ENCODE peak calls at places on chromosome 18, in nine cellular contexts. H is heart right ventricle, R is cardiac fibroblast, P is thyroid gland, F is GM13977, S is B cell, E is endothelial cell, Y is fibroblast of mammary gland, Z is Calu3. V is an unnamed sample.

GRCh38 chr18:3401669-3402620 is 48.0 kb upstream of the TGIF1 start:
- DNase-seq in H (no peak), Y (no peak), P (no peak), S (peak), E (no peak), Z (no peak), R (no peak), F (peak), V (no peak)

GRCh38 chr18:10285283-10285640 is 169.2 kb upstream of the APCDD1 start:
- DNase-seq in P (no peak), R (no peak), Y (no peak), F (peak), E (no peak), H (no peak), Z (no peak), S (peak), V (no peak)

GRCh38 chr18:41954827-41955613 is at the start of gene PIK3C3:
- DNase-seq in S (peak), F (peak), H (peak), Z (peak), E (peak), R (peak), P (peak), Y (peak), V (peak)

GRCh38 chr18:32148185-32148870 is 41.5 kb upstream of the MEP1B start:
- DNase-seq in P (no peak), F (no peak), E (no peak), Y (no peak), Z (no peak), R (no peak), S (no peak), H (no peak), V (no peak)

GRCh38 chr18:13611058-13611615 is 115.2 kb downstream of the FAM210A start:
- DNase-seq in Y (peak), F (peak), Z (no peak), P (no peak), E (peak), R (peak), S (peak), H (peak), V (no peak)

GRCh38 chr18:28432350-28432749 is 255.4 kb upstream of the CDH2 start:
- DNase-seq in H (no peak), F (no peak), S (no peak), E (no peak), P (no peak), R (peak), Z (no peak), Y (peak), V (no peak)

GRCh38 chr18:73563345-73563744 is 584.3 kb downstream of the FBXO15 start:
- DNase-seq in P (no peak), R (peak), F (no peak), E (no peak), S (no peak), Z (no peak), Y (peak), H (no peak), V (no peak)

GRCh38 chr18:48711651-48712486 is 173.0 kb downstream of the CTIF start:
- DNase-seq in F (peak), Y (peak), S (no peak), Z (peak), P (peak), R (peak), H (peak), E (peak), V (no peak)

GRCh38 chr18:79527656-79528055 is 131.9 kb downstream of the NFATC1 start:
- DNase-seq in R (no peak), P (no peak), E (no peak), F (no peak), S (no peak), Y (no peak), Z (no peak), H (no peak), V (no peak)

GRCh38 chr18:61929881-61930640 is 37.3 kb upstream of the RNF152 start:
- DNase-seq in H (no peak), S (no peak), F (no peak), Y (no peak), Z (no peak), P (no peak), E (no peak), R (no peak), V (no peak)

GRCh38 chr18:65439184-65439583 is 311.6 kb upstream of the CDH7 start:
- DNase-seq in R (no peak), E (no peak), F (no peak), P (no peak), S (no peak), Y (peak), H (no peak), Z (no peak), V (no peak)

GRCh38 chr18:65435529-65435928 is 315.3 kb upstream of the CDH7 start:
- DNase-seq in P (no peak), H (no peak), S (no peak), Y (no peak), R (no peak), F (no peak), Z (no peak), E (no peak), V (no peak)

GRCh38 chr18:65436430-65436829 is 314.4 kb upstream of the CDH7 start:
- DNase-seq in R (no peak), F (no peak), E (no peak), Z (no peak), S (no peak), Y (no peak), H (no peak), P (no peak), V (no peak)
- TF ChIP-seq CTCF in R (no peak), F (no peak), E (no peak), Z (no peak), S (no peak), Y (no peak), H (no peak), P (no peak), V (peak)

GRCh38 chr18:76458522-76459311 is 36.3 kb downstream of the ZNF516 start:
- DNase-seq in Z (no peak), F (no peak), R (no peak), E (no peak), S (no peak), P (no peak), H (no peak), Y (no peak), V (no peak)

GRCh38 chr18:76461148-76461547 is 33.9 kb downstream of the ZNF516 start:
- DNase-seq in P (no peak), H (no peak), Z (no peak), E (no peak), R (no peak), Y (no peak), F (no peak), S (no peak), V (no peak)

GRCh38 chr18:76459312-76459686 is 35.7 kb downstream of the ZNF516 start:
- DNase-seq in S (no peak), H (no peak), E (no peak), Z (no peak), R (no peak), F (no peak), Y (no peak), P (no peak), V (no peak)

GRCh38 chr18:76460482-76460881 is 34.6 kb downstream of the ZNF516 start:
- DNase-seq in H (no peak), S (no peak), R (no peak), P (no peak), Z (no peak), Y (peak), E (no peak), F (no peak), V (no peak)

DNA sequence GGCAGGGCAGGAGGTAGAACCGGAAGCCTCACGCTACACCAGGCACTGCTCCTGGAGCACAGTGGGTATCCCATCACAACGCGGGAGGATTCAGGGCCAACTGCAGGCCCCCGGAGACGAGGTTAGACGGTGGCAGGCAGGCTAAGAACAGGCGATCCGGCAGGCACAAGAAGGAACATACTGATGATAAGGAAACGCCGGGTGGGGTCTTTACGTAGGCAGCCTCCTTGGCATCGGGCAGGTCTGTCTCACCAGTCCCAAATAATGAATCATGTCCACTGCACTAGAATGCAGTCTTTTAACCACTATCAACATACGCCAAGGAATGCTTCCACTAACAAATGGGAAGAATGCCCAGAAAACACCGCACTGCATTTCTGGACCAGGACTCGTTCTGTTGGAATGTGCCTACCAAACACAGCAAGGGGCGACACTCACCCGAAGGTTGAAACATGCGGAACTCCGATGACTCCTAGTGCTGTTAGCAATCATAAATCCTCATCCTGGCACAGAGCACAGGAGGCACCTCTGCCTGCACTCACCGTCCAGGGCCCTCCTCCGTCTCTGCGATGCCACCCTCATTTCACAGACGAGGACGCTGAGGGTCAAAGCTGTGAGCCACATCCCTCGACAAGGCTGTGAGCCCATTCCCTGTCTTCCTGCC is 35.2 kb downstream of the ZNF516 start:
- DNase-seq in Z (peak), H (no peak), P (peak), E (no peak), R (peak), Y (peak), F (no peak), S (no peak), V (peak)
- TF ChIP-seq CTCF in Z (no peak), H (no peak), P (no peak), E (no peak), R (peak), Y (peak), F (no peak), S (no peak), V (peak)

GRCh38 chr18:70450658-70451253 is 161.9 kb downstream of the SOCS6 start:
- DNase-seq in S (no peak), Y (peak), E (no peak), H (no peak), F (no peak), R (peak), Z (no peak), P (no peak), V (no peak)
- TF ChIP-seq CTCF in S (no peak), Y (peak), E (peak), H (peak), F (peak), R (peak), Z (peak), P (no peak), V (peak)

DNA sequence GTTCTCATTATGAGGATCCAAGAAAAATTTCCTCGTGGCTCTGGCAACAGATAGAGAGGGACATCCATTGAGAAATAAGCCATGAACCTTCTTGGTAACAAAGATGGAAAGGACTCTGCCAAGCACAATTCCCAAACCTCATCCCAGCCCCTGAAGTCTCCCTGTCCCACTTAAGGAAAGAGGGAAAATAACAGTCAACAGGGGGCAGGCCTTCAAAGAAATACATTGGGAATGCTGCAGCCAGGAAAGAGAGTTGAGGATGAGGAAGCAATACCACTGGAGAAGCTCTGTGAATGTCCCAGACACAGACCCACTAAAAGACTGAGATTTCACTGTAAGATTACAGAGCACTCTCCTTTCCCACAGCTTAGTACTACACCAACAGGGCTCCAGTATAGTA is 93.2 kb downstream of the CD226 start:
- DNase-seq in E (no peak), P (no peak), F (no peak), S (no peak), R (no peak), H (no peak), Z (no peak), Y (no peak), V (no peak)
- TF ChIP-seq CTCF in E (no peak), P (no peak), F (no peak), S (no peak), R (no peak), H (no peak), Z (no peak), Y (no peak), V (no peak)

V was measured in kidney epithelial cell.